ENCODE peak calls at places on chromosomes 16 and 17, in nine cellular contexts. D is fibroblast of pulmonary artery, P is HS-5, U is anterior cingulate cortex, B is EL, W is posterior vena cava, Y is uterus, H is neural progenitor cell, K is GOT3. G is an unnamed sample.

GRCh38 chr17:8377422-8377821 is 918 bp upstream of the KRABD2 start:
- DNase-seq in K (no peak), D (no peak), P (no peak), H (no peak), U (no peak), Y (no peak), W (no peak), B (no peak), G (no peak)

GRCh38 chr17:71572343-71572742 is 548.5 kb upstream of the SOX9 start:
- DNase-seq in H (no peak), Y (no peak), P (no peak), W (no peak), U (no peak), B (no peak), D (no peak), K (no peak), G (peak; percentile 19)

GRCh38 chr17:12546983-12547382 is 118.7 kb upstream of the MYOCD start:
- DNase-seq in B (no peak), K (no peak), Y (no peak), D (no peak), U (no peak), P (no peak), H (no peak), W (no peak), G (peak; percentile 8)

GRCh38 chr16:85690469-85691064 is 1.8 kb upstream of the GINS2 start:
- DNase-seq in H (no peak), Y (no peak), B (peak; percentile 18), D (no peak), W (no peak), U (no peak), P (no peak), K (no peak), G (no peak)

GRCh38 chr17:28029033-28029432 is 13.4 kb upstream of the NLK start:
- DNase-seq in K (no peak), W (no peak), P (no peak), Y (no peak), U (no peak), H (no peak), B (no peak), D (no peak), G (no peak)

GRCh38 chr17:38444151-38444550 is 15.9 kb downstream of the ARHGAP23 start:
- DNase-seq in U (peak; percentile 38), Y (peak; percentile 78), H (peak; percentile 89), K (no peak), W (no peak), B (peak; percentile 71), D (peak; percentile 69), P (no peak), G (peak; percentile 80)

GRCh38 chr17:14207791-14208190 is 28.9 kb downstream of the CDRT15 start:
- DNase-seq in P (no peak), H (no peak), W (no peak), D (no peak), B (no peak), U (no peak), K (no peak), Y (no peak), G (no peak)

GRCh38 chr16:66467611-66468010 is 40.5 kb downstream of the BEAN1 start:
- DNase-seq in D (no peak), Y (no peak), B (no peak), H (no peak), K (no peak), W (no peak), P (no peak), U (no peak), G (no peak)

GRCh38 chr16:89988951-89989350 is 30.3 kb downstream of the DBNDD1 start:
- DNase-seq in D (no peak), B (no peak), Y (no peak), P (no peak), K (no peak), U (no peak), H (no peak), W (no peak), G (no peak)

GRCh38 chr17:50550661-50551432 is 3.9 kb downstream of the SPATA20 start:
- DNase-seq in Y (peak; percentile 87), K (no peak), W (peak; percentile 95), P (no peak), U (peak; percentile 15), B (peak; percentile 69), D (peak; percentile 93), H (peak; percentile 95), G (peak; percentile 86)

GRCh38 chr17:38464251-38464722 is 36.0 kb downstream of the ARHGAP23 start:
- DNase-seq in B (no peak), D (peak; percentile 47), K (peak; percentile 46), H (no peak), W (no peak), U (no peak), Y (peak; percentile 71), P (no peak), G (no peak)

GRCh38 chr17:7651097-7651958 is 602 bp downstream of the ATP1B2 start:
- DNase-seq in D (no peak), H (peak; percentile 70), W (no peak), P (no peak), Y (no peak), B (no peak), K (no peak), U (no peak), G (no peak)

GRCh38 chr16:67150058-67150832 is 553 bp downstream of the B3GNT9 start:
- DNase-seq in K (no peak), Y (no peak), B (peak; percentile 62), H (peak; percentile 86), D (peak; percentile 76), U (no peak), P (no peak), W (peak; percentile 91), G (peak; percentile 45)

GRCh38 chr17:32279933-32280716 is 14.5 kb downstream of the RHBDL3 start:
- DNase-seq in D (no peak), W (no peak), Y (no peak), H (peak; percentile 56), U (no peak), B (no peak), P (no peak), K (no peak), G (no peak)

GRCh38 chr16:50301626-50302471 is 35.5 kb downstream of the ADCY7 start:
- DNase-seq in K (no peak), W (peak; percentile 93), B (peak; percentile 83), P (no peak), D (peak; percentile 55), H (no peak), Y (no peak), U (no peak), G (peak; percentile 87)

GRCh38 chr16:84913315-84913714 is 93.5 kb downstream of the CRISPLD2 start:
- DNase-seq in P (no peak), D (no peak), W (no peak), U (no peak), H (no peak), Y (peak; percentile 83), K (no peak), B (no peak), G (no peak)

GRCh38 chr16:23134274-23134673 is 15.0 kb downstream of the USP31 start:
- DNase-seq in Y (peak; percentile 65), P (no peak), W (no peak), B (no peak), K (no peak), H (no peak), U (no peak), D (peak; percentile 73), G (no peak)

GRCh38 chr16:75017670-75018525 is 19.1 kb downstream of the ZNRF1 start:
- DNase-seq in Y (no peak), D (no peak), B (no peak), P (no peak), K (no peak), W (no peak), H (no peak), U (no peak), G (no peak)

GRCh38 chr17:43169561-43170139 is 1.4 kb upstream of the NBR1 start:
- DNase-seq in H (peak; percentile 56), D (peak; percentile 36), K (no peak), U (no peak), B (no peak), W (peak; percentile 81), Y (peak; percentile 29), P (peak; percentile 8), G (peak; percentile 62)

GRCh38 chr17:74742153-74742515 is 5.1 kb downstream of the RAB37 start:
- DNase-seq in W (no peak), H (no peak), Y (no peak), K (no peak), D (peak; percentile 42), B (peak; percentile 53), P (no peak), U (no peak), G (peak; percentile 62)

GRCh38 chr16:68396481-68396880 is 51.8 kb downstream of the SMPD3 start:
- DNase-seq in B (peak; percentile 53), W (no peak), U (no peak), P (no peak), Y (no peak), H (peak; percentile 41), D (peak; percentile 57), K (no peak), G (peak; percentile 72)

GRCh38 chr17:37844158-37844976 is 79.8 kb upstream of the TBC1D3K start:
- DNase-seq in U (no peak), K (peak; percentile 26), Y (no peak), P (no peak), W (peak; percentile 90), B (peak; percentile 71), D (peak; percentile 54), H (peak; percentile 85), G (peak; percentile 79)

GRCh38 chr16:28100810-28101532 is 37.5 kb upstream of the GSG1L start:
- DNase-seq in W (no peak), P (no peak), D (no peak), H (no peak), U (no peak), K (no peak), B (no peak), Y (no peak), G (no peak)

GRCh38 chr16:73298562-73298961 is 250.6 kb upstream of the ZFHX3 start:
- DNase-seq in W (no peak), K (no peak), U (no peak), B (peak; percentile 62), Y (no peak), P (peak; percentile 19), D (peak; percentile 27), H (peak; percentile 34), G (peak; percentile 33)

GRCh38 chr17:6610011-6610410 is 30.5 kb downstream of the KIAA0753 start:
- DNase-seq in W (no peak), B (no peak), D (no peak), K (no peak), P (no peak), U (no peak), H (no peak), Y (no peak), G (peak; percentile 19)

GRCh38 chr16:24771779-24772157 is 42.3 kb downstream of the TNRC6A start:
- DNase-seq in D (peak; percentile 27), H (no peak), P (no peak), U (no peak), W (no peak), K (no peak), B (no peak), Y (no peak), G (no peak)

GRCh38 chr16:67104845-67105244 is 4.9 kb upstream of the PHAF1 start:
- DNase-seq in K (no peak), Y (no peak), H (no peak), P (no peak), W (no peak), B (no peak), D (no peak), U (no peak), G (no peak)

GRCh38 chr17:65660947-65661346 is 99.5 kb upstream of the AXIN2 start:
- DNase-seq in W (no peak), K (no peak), Y (no peak), B (peak; percentile 64), P (no peak), D (peak; percentile 70), U (no peak), H (no peak), G (peak; percentile 73)

GRCh38 chr17:12688382-12688781 is 22.7 kb downstream of the MYOCD start:
- DNase-seq in K (no peak), W (no peak), U (no peak), P (no peak), H (no peak), B (no peak), Y (no peak), D (no peak), G (no peak)

GRCh38 chr17:73798111-73798748 is 154.0 kb upstream of the SDK2 start:
- DNase-seq in W (no peak), D (peak; percentile 91), Y (no peak), U (no peak), B (peak; percentile 29), H (no peak), P (peak; percentile 86), K (peak; percentile 66), G (peak; percentile 55)

GRCh38 chr16:1918312-1918889 is at the start of gene HS3ST6:
- DNase-seq in D (no peak), P (no peak), K (no peak), Y (no peak), W (no peak), U (no peak), B (no peak), H (peak; percentile 83), G (no peak)